ENCODE peak calls at places on chromosome X, in eight cellular contexts. B is stomach, J is HCT116, Z is AG04450, K is astrocyte of the spinal cord, H is astrocyte of the cerebellum, L is OCI-LY7, V is transverse colon. O is an unnamed sample.

GRCh38 chrX:40854242-40854641 is 118.9 kb upstream of the MED14 start:
- DNase-seq in B (no peak), J (no peak), Z (no peak), K (no peak), H (no peak), L (no peak), V (no peak), O (no peak)

GRCh38 chrX:123833387-123833786 is 26.5 kb upstream of the XIAP start:
- DNase-seq in B (peak; percentile 64), J (peak; percentile 50), Z (peak; percentile 1), K (peak; percentile 40), H (no peak), L (peak; percentile 65), V (peak; percentile 76), O (no peak)

GRCh38 chrX:68454476-68455150 is 21.3 kb upstream of the OPHN1 start:
- DNase-seq in B (no peak), J (no peak), Z (no peak), K (no peak), H (no peak), L (no peak), V (no peak), O (no peak)

GRCh38 chrX:40945366-40945713 is 139.9 kb upstream of the USP9X start:
- DNase-seq in B (no peak), J (peak; percentile 21), Z (no peak), K (peak; percentile 81), H (peak; percentile 62), L (no peak), V (peak; percentile 26), O (no peak)

GRCh38 chrX:155028192-155028591 is 1.5 kb downstream of the FUNDC2 start:
- DNase-seq in B (no peak), J (no peak), Z (no peak), K (no peak), H (no peak), L (peak; percentile 30), V (no peak), O (no peak)

GRCh38 chrX:40072246-40072645 is 25.5 kb downstream of the BCOR start:
- DNase-seq in B (no peak), J (no peak), Z (no peak), K (no peak), H (no peak), L (no peak), V (no peak), O (no peak)

GRCh38 chrX:55342533-55343501 is 78.1 kb upstream of the PAGE3 start:
- DNase-seq in B (peak; percentile 30), J (no peak), Z (no peak), K (no peak), H (no peak), L (peak; percentile 33), V (peak; percentile 39), O (no peak)

GRCh38 chrX:131068945-131069719 is 11.0 kb downstream of the ARHGAP36 start:
- DNase-seq in B (no peak), J (peak; percentile 19), Z (no peak), K (no peak), H (no peak), L (no peak), V (no peak), O (no peak)

GRCh38 chrX:108165349-108166111 is 74.0 kb downstream of the ATG4A start:
- DNase-seq in B (peak; percentile 32), J (peak; percentile 15), Z (peak; percentile 4), K (peak; percentile 43), H (peak; percentile 18), L (no peak), V (no peak), O (peak; percentile 27)

GRCh38 chrX:136154998-136155397 is 7.7 kb downstream of the FHL1 start:
- DNase-seq in B (no peak), J (no peak), Z (no peak), K (no peak), H (no peak), L (no peak), V (no peak), O (no peak)

GRCh38 chrX:134020910-134021309 is 35.5 kb upstream of the GPC3 start:
- DNase-seq in B (no peak), J (no peak), Z (no peak), K (no peak), H (no peak), L (no peak), V (no peak), O (no peak)
- TF ChIP-seq CTCF in B (no peak), J (no peak), Z (no peak), K (no peak), H (no peak), L (no peak), V (no peak), O (no peak)

GRCh38 chrX:72306851-72307645 is 1.3 kb upstream of the CITED1 start:
- DNase-seq in B (peak; percentile 63), J (peak; percentile 22), Z (peak; percentile 37), K (peak; percentile 73), H (peak; percentile 24), L (no peak), V (peak; percentile 65), O (no peak)

GRCh38 chrX:72309297-72310071 is 3.8 kb upstream of the CITED1 start:
- DNase-seq in B (no peak), J (no peak), Z (no peak), K (no peak), H (no peak), L (no peak), V (no peak), O (no peak)

GRCh38 chrX:72308209-72308565 is 2.5 kb upstream of the CITED1 start:
- DNase-seq in B (no peak), J (no peak), Z (no peak), K (no peak), H (no peak), L (no peak), V (no peak), O (no peak)

GRCh38 chrX:72307646-72308051 is 1.9 kb upstream of the CITED1 start:
- DNase-seq in B (no peak), J (no peak), Z (no peak), K (no peak), H (no peak), L (no peak), V (no peak), O (no peak)

DNA sequence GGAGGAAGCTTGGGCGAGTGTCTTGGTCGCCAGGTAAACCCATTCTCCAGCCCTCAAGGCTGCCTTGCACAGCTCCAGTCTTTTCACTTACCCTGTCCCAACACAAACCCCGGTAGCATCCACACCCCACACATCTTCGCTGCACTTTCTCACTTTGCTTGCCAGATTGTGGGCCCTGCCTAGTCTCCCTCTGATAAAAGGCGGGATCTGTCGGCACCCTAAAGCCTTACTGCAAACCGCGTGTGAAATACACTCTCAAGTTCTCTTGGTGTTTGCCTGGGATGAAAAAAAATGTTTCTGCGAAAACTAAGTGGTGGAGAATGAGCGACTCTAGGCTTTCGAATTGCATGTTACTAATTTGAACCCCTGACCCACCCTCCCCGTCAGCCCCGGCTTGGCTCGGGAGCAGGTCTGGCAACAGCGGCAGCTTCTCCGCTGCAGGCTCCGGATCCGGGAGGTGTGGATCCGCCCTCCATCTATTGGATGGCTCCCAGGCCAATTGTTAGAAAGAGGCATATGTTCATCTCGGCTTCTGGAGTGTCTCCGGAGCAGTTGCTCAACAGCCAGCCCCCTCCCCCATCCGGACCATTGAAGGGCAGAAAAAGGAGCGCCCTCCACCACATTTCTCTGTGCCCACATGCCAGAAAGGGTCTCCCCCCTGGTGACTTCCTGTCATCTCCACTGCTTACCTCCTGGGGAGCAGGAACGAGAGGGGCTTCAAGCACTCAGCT is 3.0 kb upstream of the CITED1 start:
- DNase-seq in B (peak; percentile 64), J (peak; percentile 34), Z (peak; percentile 13), K (peak; percentile 67), H (peak; percentile 26), L (no peak), V (peak; percentile 73), O (no peak)
- H3K4me3 ChIP-seq in B (peak overlapping the region; percentile 66), J (peak overlapping the region; percentile 43), Z (peak overlapping the region; percentile 41), K (peak overlapping the region; percentile 8), H (peak overlapping the region; percentile 25), L (no peak overlapping the region), V (peak overlapping the region; percentile 11), O (no peak overlapping the region)

DNA sequence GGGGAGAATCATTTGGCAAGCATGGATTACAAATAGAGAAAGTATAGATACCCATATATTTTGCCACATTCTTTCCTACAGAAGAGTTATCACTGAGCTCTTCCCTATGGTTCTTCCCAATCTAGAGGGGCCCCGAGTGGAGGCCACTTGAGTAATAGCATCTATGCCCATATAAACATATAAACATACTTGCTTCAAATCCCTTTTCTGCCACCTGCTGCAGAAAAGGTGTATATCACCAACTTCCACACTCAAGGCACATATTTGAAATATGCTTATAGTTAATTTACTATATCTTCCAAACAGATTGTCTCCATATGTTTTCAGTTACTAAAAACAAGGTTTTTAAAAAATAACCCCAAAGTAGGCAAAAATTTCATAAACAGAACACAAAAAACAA is 642.8 kb upstream of the DIPK2B start:
- DNase-seq in B (no peak), J (no peak), Z (no peak), K (no peak), H (no peak), L (no peak), V (no peak), O (no peak)
- TF ChIP-seq CTCF in B (no peak), J (no peak), Z (no peak), K (no peak), H (peak; percentile 10), L (peak; percentile 18), V (no peak), O (no peak)

GRCh38 chrX:46567388-46567787 is 6.2 kb upstream of the CHST7 start:
- DNase-seq in B (no peak), J (no peak), Z (no peak), K (no peak), H (no peak), L (no peak), V (no peak), O (no peak)

GRCh38 chrX:46559062-46559461 is 13.8 kb upstream of the ZNF674 start:
- DNase-seq in B (no peak), J (no peak), Z (no peak), K (no peak), H (no peak), L (no peak), V (no peak), O (no peak)

DNA sequence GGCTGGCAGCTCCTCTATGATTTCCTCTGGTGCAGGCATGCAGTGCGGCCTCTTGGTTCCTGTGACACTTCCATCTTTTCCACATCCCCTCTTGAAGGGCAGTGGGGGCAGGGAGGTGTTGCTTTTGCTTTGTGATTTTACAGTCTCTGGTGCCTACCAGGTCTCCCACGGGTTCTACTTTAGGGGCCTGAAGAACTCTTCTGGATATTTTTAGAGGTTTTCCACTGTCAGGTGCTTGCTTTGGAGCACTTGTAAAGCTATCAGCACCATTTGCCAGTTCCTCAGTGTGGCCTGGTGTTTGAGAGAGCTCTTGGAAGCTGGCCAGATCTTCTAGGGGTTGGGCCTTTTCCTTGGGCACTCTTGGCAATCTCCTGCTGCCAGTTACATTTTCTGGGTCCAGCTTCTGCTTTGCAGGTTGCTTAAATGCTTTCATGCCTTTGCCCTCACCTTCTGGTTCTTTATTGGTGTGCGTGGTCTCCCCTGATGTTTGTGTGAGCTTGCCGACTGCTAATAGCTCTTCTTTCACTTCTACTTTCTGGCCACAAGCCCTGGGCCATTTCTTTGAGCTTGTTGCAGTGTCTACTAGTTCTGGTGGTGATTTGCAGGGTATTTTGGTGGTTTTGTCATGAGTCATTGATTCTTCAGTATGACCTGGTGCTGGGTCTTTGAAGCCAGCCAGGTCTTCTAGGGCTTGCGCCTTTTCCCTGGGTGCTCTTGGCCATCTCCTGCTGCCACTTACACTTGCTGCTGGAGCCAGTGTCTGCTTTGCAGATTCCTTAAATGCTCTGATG is 11.4 kb upstream of the CHST7 start:
- DNase-seq in B (peak; percentile 41), J (no peak), Z (no peak), K (no peak), H (no peak), L (peak; percentile 76), V (peak; percentile 24), O (no peak)
- H3K4me3 ChIP-seq in B (no peak overlapping the region), J (no peak overlapping the region), Z (no peak overlapping the region), K (no peak overlapping the region), H (no peak overlapping the region), L (peak overlapping the region; percentile 9), V (no peak overlapping the region), O (no peak overlapping the region)

O was measured in HFF-Myc.